ENCODE peak calls at places on chromosomes 3 and 15, in five cellular contexts. U is H7, L is iPS-NIHi11, D is GDM1, C is GM03348. F is an unnamed sample.

GRCh38 chr3:162525052-162525451 is 1028.4 kb downstream of the OTOL1 start:
- DNase-seq in L (no peak), D (no peak), U (no peak), C (peak; percentile 72), F (peak; percentile 28)

GRCh38 chr3:9397911-9398714 is 698 bp downstream of the SETD5 start:
- DNase-seq in L (peak; percentile 22), C (peak; percentile 20), D (no peak), U (peak; percentile 22), F (peak; percentile 43)

GRCh38 chr3:25854214-25854613 is 64.3 kb downstream of the OXSM start:
- DNase-seq in L (no peak), U (no peak), C (peak; percentile 7), D (no peak), F (no peak)

GRCh38 chr3:86973440-86973839 is 17.5 kb downstream of the VGLL3 start:
- DNase-seq in D (no peak), U (no peak), C (peak; percentile 65), L (no peak), F (no peak)

GRCh38 chr15:88348579-88349255 is 92.2 kb upstream of the NTRK3 start:
- DNase-seq in U (no peak), L (no peak), D (no peak), C (no peak), F (no peak)

GRCh38 chr3:25960776-25961175 is 170.9 kb downstream of the OXSM start:
- DNase-seq in L (no peak), D (no peak), C (no peak), U (no peak), F (peak; percentile 44)

GRCh38 chr15:52067545-52067926 is 45.0 kb downstream of the BCL2L10 start:
- DNase-seq in C (no peak), U (no peak), L (no peak), D (no peak), F (no peak)

GRCh38 chr3:159732172-159733111 is 256.2 kb upstream of the IL12A start:
- DNase-seq in D (no peak), C (peak; percentile 59), U (peak; percentile 52), L (peak; percentile 67), F (no peak)

GRCh38 chr3:17733270-17733669 is 9.2 kb downstream of the TBC1D5 start:
- DNase-seq in L (no peak), C (no peak), D (no peak), U (no peak), F (no peak)

GRCh38 chr15:31212956-31213694 is 111.6 kb upstream of the TRPM1 start:
- DNase-seq in L (no peak), D (no peak), U (no peak), C (no peak), F (no peak)

GRCh38 chr3:110272525-110272924 is 799.1 kb upstream of the NECTIN3 start:
- DNase-seq in L (no peak), C (no peak), U (no peak), D (no peak), F (no peak)

GRCh38 chr3:153357436-153357835 is 195.4 kb downstream of the RAP2B start:
- DNase-seq in C (no peak), D (no peak), U (no peak), L (no peak), F (no peak)

GRCh38 chr3:4582634-4583033 is 89.5 kb downstream of the ITPR1 start:
- DNase-seq in L (no peak), U (no peak), C (peak; percentile 66), D (no peak), F (no peak)

GRCh38 chr3:45477838-45478237 is 89.5 kb downstream of the LARS2 start:
- DNase-seq in D (no peak), U (no peak), L (no peak), C (no peak), F (no peak)

GRCh38 chr15:31274496-31275330 is 51.9 kb upstream of the KLF13 start:
- DNase-seq in U (peak; percentile 24), D (peak; percentile 8), L (no peak), C (peak; percentile 5), F (no peak)

GRCh38 chr3:112500621-112501020 is 1.3 kb upstream of the BTLA start:
- DNase-seq in L (no peak), D (no peak), U (no peak), C (no peak), F (no peak)

GRCh38 chr3:37540786-37541185 is 320.9 kb upstream of the CTDSPL start:
- DNase-seq in L (no peak), U (no peak), D (no peak), C (no peak), F (no peak)

GRCh38 chr3:63922800-63923199 is 10.6 kb upstream of the SCAANT1 start:
- DNase-seq in C (no peak), D (no peak), U (no peak), L (no peak), F (no peak)

GRCh38 chr3:191236635-191237034 is 37.6 kb downstream of the OSTN start:
- DNase-seq in C (no peak), U (no peak), L (no peak), D (no peak), F (no peak)

GRCh38 chr3:184168363-184169120 is 6.1 kb upstream of the AP2M1 start:
- DNase-seq in U (no peak), C (peak; percentile 68), D (no peak), L (no peak), F (no peak)

GRCh38 chr15:63402498-63403253 is 21.0 kb upstream of the CA12 start:
- DNase-seq in C (peak; percentile 62), U (peak; percentile 56), L (peak; percentile 45), D (no peak), F (no peak)

F was measured in C1 segment of cervical spinal cord.